ENCODE peak calls at places on chromosomes 6 and 20, in nine cellular contexts. R, L, N, B, F, M, T, H and G are unnamed samples.

GRCh38 chr6:131924881-131925474 is 26.2 kb downstream of the CCN2 start:
- DNase-seq in R (peak), L (no peak), N (no peak), B (peak), F (no peak), M (no peak), T (no peak), H (no peak), G (peak)

GRCh38 chr6:82917346-82918064 is 148.1 kb downstream of the UBE3D start:
- DNase-seq in R (no peak), L (no peak), N (no peak), B (no peak), F (no peak), M (no peak), T (peak), H (no peak), G (peak)

GRCh38 chr6:44473393-44473792 is 85.9 kb downstream of the CDC5L start:
- DNase-seq in R (no peak), L (no peak), N (no peak), B (no peak), F (no peak), M (no peak), T (no peak), H (no peak), G (no peak)

GRCh38 chr20:38128691-38129090 is 36.4 kb downstream of the TGM2 start:
- DNase-seq in R (no peak), L (no peak), N (no peak), B (no peak), F (no peak), M (no peak), T (no peak), H (no peak), G (no peak)

GRCh38 chr6:63355632-63356031 is 35.8 kb upstream of the LGSN start:
- DNase-seq in R (no peak), L (no peak), N (no peak), B (no peak), F (no peak), M (no peak), T (no peak), H (no peak), G (peak)

GRCh38 chr6:155660243-155660977 is 204.8 kb upstream of the NOX3 start:
- DNase-seq in R (no peak), L (no peak), N (no peak), B (no peak), F (no peak), M (no peak), T (no peak), H (no peak), G (no peak)

GRCh38 chr20:53343433-53343832 is 250.2 kb downstream of the ZNF217 start:
- DNase-seq in R (no peak), L (no peak), N (no peak), B (no peak), F (no peak), M (no peak), T (no peak), H (no peak), G (no peak)

GRCh38 chr6:133547136-133547535 is 306.0 kb downstream of the EYA4 start:
- DNase-seq in R (no peak), L (no peak), N (no peak), B (no peak), F (no peak), M (no peak), T (no peak), H (no peak), G (no peak)

GRCh38 chr20:62791301-62792181 is 4.7 kb upstream of the MRGBP start:
- DNase-seq in R (peak), L (peak), N (peak), B (peak), F (peak), M (peak), T (peak), H (peak), G (peak)

GRCh38 chr6:15184441-15184861 is 61.4 kb upstream of the JARID2 start:
- DNase-seq in R (no peak), L (peak), N (no peak), B (no peak), F (no peak), M (no peak), T (no peak), H (peak), G (no peak)

GRCh38 chr6:163694988-163695942 is 280.7 kb downstream of the QKI start:
- DNase-seq in R (no peak), L (no peak), N (no peak), B (no peak), F (no peak), M (no peak), T (no peak), H (no peak), G (no peak)

GRCh38 chr6:144434308-144434990 is 149.3 kb downstream of the UTRN start:
- DNase-seq in R (peak), L (no peak), N (no peak), B (peak), F (no peak), M (no peak), T (peak), H (no peak), G (peak)

GRCh38 chr20:19730716-19731115 is 27.3 kb upstream of the RIN2 start:
- DNase-seq in R (no peak), L (no peak), N (no peak), B (no peak), F (no peak), M (no peak), T (no peak), H (no peak), G (no peak)

GRCh38 chr6:17998442-17998841 is 11.0 kb upstream of the KIF13A start:
- DNase-seq in R (peak), L (no peak), N (no peak), B (peak), F (no peak), M (no peak), T (no peak), H (no peak), G (no peak)

GRCh38 chr6:384898-385297 is 6.7 kb upstream of the IRF4 start:
- DNase-seq in R (no peak), L (no peak), N (no peak), B (no peak), F (no peak), M (no peak), T (no peak), H (no peak), G (no peak)

GRCh38 chr20:20546402-20546801 is 166.0 kb downstream of the RALGAPA2 start:
- DNase-seq in R (no peak), L (no peak), N (no peak), B (no peak), F (no peak), M (no peak), T (no peak), H (no peak), G (no peak)

GRCh38 chr20:48120120-48120519 is 334.8 kb upstream of the SULF2 start:
- DNase-seq in R (no peak), L (no peak), N (no peak), B (no peak), F (no peak), M (no peak), T (no peak), H (no peak), G (peak)

GRCh38 chr6:65450451-65450850 is 256.6 kb downstream of the EYS start:
- DNase-seq in R (no peak), L (no peak), N (no peak), B (no peak), F (no peak), M (no peak), T (no peak), H (no peak), G (no peak)

GRCh38 chr20:8545212-8545611 is 413.1 kb downstream of the PLCB1 start:
- DNase-seq in R (peak), L (no peak), N (no peak), B (peak), F (no peak), M (no peak), T (no peak), H (no peak), G (peak)